ENCODE peak calls at places on chromosome 19, in ten cellular contexts. O, J, Z, I, B, H, U, L, M and C are unnamed samples.

GRCh38 chr19:58429745-58430144 is 10.2 kb downstream of the ZNF132 start:
- DNase-seq in O (no peak), J (no peak), Z (no peak), I (no peak), B (no peak), H (no peak), U (no peak), L (no peak), M (no peak), C (no peak)

GRCh38 chr19:45972081-45972943 is 1.4 kb downstream of the NOVA2 start:
- DNase-seq in O (no peak), J (no peak), Z (no peak), I (no peak), B (no peak), H (peak; percentile 56), U (no peak), L (no peak), M (no peak), C (no peak)

GRCh38 chr19:47315125-47315821 is 5.6 kb downstream of the C5AR1 start:
- DNase-seq in O (peak; percentile 45), J (no peak), Z (no peak), I (no peak), B (no peak), H (no peak), U (no peak), L (peak; percentile 44), M (peak; percentile 86), C (peak; percentile 89)

GRCh38 chr19:38168632-38169031 is 55.4 kb downstream of the DPF1 start:
- DNase-seq in O (no peak), J (no peak), Z (no peak), I (no peak), B (no peak), H (no peak), U (no peak), L (no peak), M (no peak), C (no peak)

GRCh38 chr19:47601180-47601904 is 7.6 kb upstream of the BICRA start:
- DNase-seq in O (no peak), J (no peak), Z (no peak), I (no peak), B (no peak), H (no peak), U (no peak), L (peak; percentile 50), M (no peak), C (peak; percentile 12)

GRCh38 chr19:47430041-47430802 is 10.9 kb upstream of the MEIS3 start:
- DNase-seq in O (no peak), J (no peak), Z (peak; percentile 69), I (no peak), B (peak; percentile 23), H (peak; percentile 78), U (no peak), L (peak; percentile 53), M (peak; percentile 33), C (peak; percentile 47)

GRCh38 chr19:46196410-46197124 is 33.0 kb upstream of the IGFL1 start:
- DNase-seq in O (no peak), J (no peak), Z (no peak), I (no peak), B (no peak), H (no peak), U (no peak), L (no peak), M (no peak), C (no peak)

GRCh38 chr19:1287622-1288527 is 2.2 kb downstream of the EFNA2 start:
- DNase-seq in O (no peak), J (no peak), Z (no peak), I (no peak), B (no peak), H (no peak), U (no peak), L (no peak), M (no peak), C (no peak)

GRCh38 chr19:4732680-4733114 is 9.1 kb upstream of the DPP9 start:
- DNase-seq in O (peak; percentile 59), J (peak; percentile 43), Z (no peak), I (peak; percentile 65), B (no peak), H (peak; percentile 66), U (no peak), L (peak; percentile 44), M (no peak), C (peak; percentile 60)

GRCh38 chr19:56837492-56837891 is 3.0 kb downstream of the PEG3 start:
- DNase-seq in O (peak; percentile 77), J (no peak), Z (peak; percentile 88), I (no peak), B (peak; percentile 46), H (no peak), U (peak; percentile 83), L (peak; percentile 31), M (peak; percentile 80), C (peak; percentile 39)

GRCh38 chr19:6718741-6719539 is 1.5 kb downstream of the C3 start:
- DNase-seq in O (no peak), J (peak; percentile 29), Z (peak; percentile 46), I (no peak), B (no peak), H (no peak), U (peak; percentile 69), L (no peak), M (peak; percentile 71), C (peak; percentile 63)

GRCh38 chr19:51458899-51459592 is 792 bp upstream of the SIGLEC8 start:
- DNase-seq in O (no peak), J (no peak), Z (no peak), I (no peak), B (no peak), H (no peak), U (no peak), L (peak; percentile 11), M (no peak), C (no peak)

GRCh38 chr19:49182848-49183375 is 25.3 kb downstream of the TRPM4 start:
- DNase-seq in O (no peak), J (no peak), Z (no peak), I (no peak), B (no peak), H (no peak), U (no peak), L (no peak), M (no peak), C (no peak)

GRCh38 chr19:45298264-45298663 is 24.4 kb downstream of the CKM start:
- DNase-seq in O (no peak), J (no peak), Z (no peak), I (no peak), B (no peak), H (no peak), U (no peak), L (no peak), M (no peak), C (no peak)

GRCh38 chr19:56603829-56604228 is 8.7 kb downstream of the ZNF71 start:
- DNase-seq in O (no peak), J (no peak), Z (no peak), I (no peak), B (no peak), H (no peak), U (no peak), L (no peak), M (no peak), C (no peak)

GRCh38 chr19:1618157-1619093 is 13.2 kb upstream of the UQCR11 start:
- DNase-seq in O (no peak), J (peak; percentile 46), Z (no peak), I (peak; percentile 80), B (no peak), H (peak; percentile 73), U (no peak), L (peak; percentile 39), M (no peak), C (peak; percentile 44)

GRCh38 chr19:18895038-18895827 is 725 bp downstream of the CERS1 start:
- DNase-seq in O (peak; percentile 14), J (no peak), Z (no peak), I (no peak), B (no peak), H (peak; percentile 80), U (no peak), L (no peak), M (no peak), C (no peak)

GRCh38 chr19:23075031-23075733 is 41.6 kb upstream of the ZNF730 start:
- DNase-seq in O (peak; percentile 39), J (no peak), Z (peak; percentile 75), I (peak; percentile 36), B (no peak), H (peak; percentile 95), U (peak; percentile 76), L (no peak), M (peak; percentile 22), C (peak; percentile 69)

GRCh38 chr19:1237754-1238372 is at the start of gene CBARP:
- DNase-seq in O (peak; percentile 44), J (no peak), Z (no peak), I (no peak), B (no peak), H (peak; percentile 61), U (peak; percentile 78), L (no peak), M (peak; percentile 67), C (peak; percentile 74)

GRCh38 chr19:4913996-4914735 is 4.9 kb downstream of the UHRF1 start:
- DNase-seq in O (no peak), J (peak; percentile 25), Z (no peak), I (no peak), B (no peak), H (no peak), U (no peak), L (no peak), M (no peak), C (no peak)

GRCh38 chr19:40465025-40465780 is at the start of gene BLVRB:
- DNase-seq in O (no peak), J (no peak), Z (no peak), I (no peak), B (no peak), H (no peak), U (no peak), L (no peak), M (no peak), C (peak; percentile 95)

GRCh38 chr19:55095260-55096060 is 19.8 kb downstream of the EPS8L1 start:
- DNase-seq in O (no peak), J (no peak), Z (peak; percentile 61), I (no peak), B (no peak), H (peak; percentile 64), U (no peak), L (no peak), M (peak; percentile 12), C (no peak)
- TF ChIP-seq POLR2A in O (no peak), J (no peak), Z (no peak), I (no peak), B (no peak), H (no peak), U (no peak), L (no peak), M (no peak), C (no peak)

GRCh38 chr19:41649827-41650226 is 23.0 kb upstream of the CEACAM4 start:
- DNase-seq in O (no peak), J (no peak), Z (no peak), I (no peak), B (no peak), H (no peak), U (no peak), L (no peak), M (no peak), C (no peak)
- TF ChIP-seq POLR2A in O (no peak), J (no peak), Z (no peak), I (no peak), B (no peak), H (no peak), U (no peak), L (no peak), M (no peak), C (no peak)

GRCh38 chr19:16589917-16590316 is 17.7 kb upstream of the SLC35E1 start:
- DNase-seq in O (no peak), J (no peak), Z (no peak), I (no peak), B (no peak), H (no peak), U (no peak), L (no peak), M (no peak), C (peak; percentile 24)
- TF ChIP-seq POLR2A in O (no peak), J (no peak), Z (no peak), I (no peak), B (no peak), H (no peak), U (no peak), L (no peak), M (no peak), C (no peak)

GRCh38 chr19:42253245-42254082 is 1.5 kb downstream of the ERF start:
- DNase-seq in O (peak; percentile 74), J (peak; percentile 69), Z (peak; percentile 79), I (peak; percentile 83), B (no peak), H (peak; percentile 81), U (peak; percentile 85), L (peak; percentile 62), M (peak; percentile 81), C (peak; percentile 72)
- TF ChIP-seq POLR2A in O (peak; percentile 34), J (no peak), Z (no peak), I (peak; percentile 68), B (no peak), H (peak; percentile 72), U (no peak), L (no peak), M (peak; percentile 42), C (no peak)